ENCODE peak calls at places on chromosomes 12 and 14, in four cellular contexts. One of them, this sample, is unnamed.

GRCh38 chr12:58656254-58657009 is 263.9 kb downstream of the LRIG3 start:
- DNase-seq in lung: no peak
- DNase-seq in GM06990: no peak
- DNase-seq in transverse colon: no peak
- DNase-seq in this sample: no peak

GRCh38 chr12:64656429-64656828 is 46.1 kb downstream of the RASSF3 start:
- DNase-seq in lung: no peak
- DNase-seq in GM06990: no peak
- DNase-seq in transverse colon: no peak
- DNase-seq in this sample: no peak

GRCh38 chr12:5556033-5556614 is 124.2 kb downstream of the NTF3 start:
- DNase-seq in lung: no peak
- DNase-seq in GM06990: no peak
- DNase-seq in transverse colon: no peak
- DNase-seq in this sample: no peak

GRCh38 chr12:50205648-50206047 is 38.5 kb upstream of the CERS5 start:
- DNase-seq in lung: no peak
- DNase-seq in GM06990: no peak
- DNase-seq in transverse colon: no peak
- DNase-seq in this sample: no peak

GRCh38 chr14:74566174-74567125 is 45.6 kb downstream of the LTBP2 start:
- DNase-seq in lung: no peak
- DNase-seq in GM06990: no peak
- DNase-seq in transverse colon: no peak
- DNase-seq in this sample: no peak

GRCh38 chr12:57454566-57455373 is at the start of gene INHBE:
- DNase-seq in lung: no peak
- DNase-seq in GM06990: no peak
- DNase-seq in transverse colon: no peak
- DNase-seq in this sample: no peak

GRCh38 chr14:20143911-20144310 is 5.3 kb downstream of the OR4N5 start:
- DNase-seq in lung: no peak
- DNase-seq in GM06990: no peak
- DNase-seq in transverse colon: no peak
- DNase-seq in this sample: no peak

GRCh38 chr12:52147367-52147972 is 44.3 kb downstream of the KRT80 start:
- DNase-seq in lung: peak
- DNase-seq in GM06990: no peak
- DNase-seq in transverse colon: peak
- DNase-seq in this sample: peak

GRCh38 chr12:119692410-119692809 is 24.5 kb downstream of the PRKAB1 start:
- DNase-seq in lung: no peak
- DNase-seq in GM06990: no peak
- DNase-seq in transverse colon: no peak
- DNase-seq in this sample: no peak

GRCh38 chr12:116159175-116159574 is 118.3 kb downstream of the MED13L start:
- DNase-seq in lung: no peak
- DNase-seq in GM06990: no peak
- DNase-seq in transverse colon: no peak
- DNase-seq in this sample: no peak

GRCh38 chr12:62435337-62436163 is 31.1 kb upstream of the MON2 start:
- DNase-seq in lung: peak
- DNase-seq in GM06990: peak
- DNase-seq in transverse colon: peak
- DNase-seq in this sample: peak

GRCh38 chr12:131863711-131864396 is 30.6 kb upstream of the ULK1 start:
- DNase-seq in lung: no peak
- DNase-seq in GM06990: no peak
- DNase-seq in transverse colon: no peak
- DNase-seq in this sample: no peak

GRCh38 chr12:132138941-132139871 is 4.9 kb downstream of the DDX51 start:
- DNase-seq in lung: no peak
- DNase-seq in GM06990: no peak
- DNase-seq in transverse colon: no peak
- DNase-seq in this sample: peak

GRCh38 chr12:99619389-99620158 is 28.0 kb upstream of the GARIN6 start:
- DNase-seq in lung: no peak
- DNase-seq in GM06990: no peak
- DNase-seq in transverse colon: no peak
- DNase-seq in this sample: no peak

GRCh38 chr12:128661216-128661550 is 162.6 kb downstream of the SLC15A4 start:
- DNase-seq in lung: no peak
- DNase-seq in GM06990: no peak
- DNase-seq in transverse colon: no peak
- DNase-seq in this sample: no peak

GRCh38 chr14:69648480-69649414 is 37.4 kb downstream of the SUSD6 start:
- DNase-seq in lung: no peak
- DNase-seq in GM06990: peak
- DNase-seq in transverse colon: no peak
- DNase-seq in this sample: no peak

GRCh38 chr12:124595444-124595843 is 28.0 kb upstream of the NCOR2 start:
- DNase-seq in lung: no peak
- DNase-seq in GM06990: no peak
- DNase-seq in transverse colon: no peak
- DNase-seq in this sample: no peak
- TF ChIP-seq CTCF in lung: no peak
- TF ChIP-seq CTCF in GM06990: no peak
- TF ChIP-seq CTCF in transverse colon: no peak
- TF ChIP-seq CTCF in this sample: no peak

GRCh38 chr12:55092579-55092978 is 33.6 kb upstream of the OR9K2 start:
- DNase-seq in lung: no peak
- DNase-seq in GM06990: no peak
- DNase-seq in transverse colon: no peak
- DNase-seq in this sample: no peak
- TF ChIP-seq CTCF in lung: no peak
- TF ChIP-seq CTCF in GM06990: no peak
- TF ChIP-seq CTCF in transverse colon: no peak
- TF ChIP-seq CTCF in this sample: peak

DNA sequence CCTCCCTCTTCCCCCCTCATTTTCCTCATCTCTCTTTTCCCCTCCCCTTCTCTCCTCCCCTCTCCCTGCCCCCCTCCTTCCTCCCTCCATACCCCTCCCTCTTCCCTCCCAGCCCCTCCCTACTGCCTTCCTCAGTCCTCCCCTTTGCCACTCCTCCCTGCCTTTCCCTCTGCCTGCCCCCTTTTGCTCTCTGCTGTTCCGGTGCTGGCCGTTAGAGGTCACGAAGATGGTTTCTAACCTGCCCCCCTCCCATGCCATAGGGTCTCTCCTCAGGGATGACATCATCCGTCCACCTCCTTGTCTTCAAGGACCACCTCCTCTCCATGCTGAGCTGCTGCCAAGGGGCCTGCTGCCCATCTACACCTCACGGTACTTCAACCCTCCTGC is 2.5 kb downstream of the MEG3 start:
- DNase-seq in lung: no peak
- DNase-seq in GM06990: no peak
- DNase-seq in transverse colon: no peak
- DNase-seq in this sample: no peak
- TF ChIP-seq CTCF in lung: no peak
- TF ChIP-seq CTCF in GM06990: no peak
- TF ChIP-seq CTCF in transverse colon: no peak
- TF ChIP-seq CTCF in this sample: no peak

DNA sequence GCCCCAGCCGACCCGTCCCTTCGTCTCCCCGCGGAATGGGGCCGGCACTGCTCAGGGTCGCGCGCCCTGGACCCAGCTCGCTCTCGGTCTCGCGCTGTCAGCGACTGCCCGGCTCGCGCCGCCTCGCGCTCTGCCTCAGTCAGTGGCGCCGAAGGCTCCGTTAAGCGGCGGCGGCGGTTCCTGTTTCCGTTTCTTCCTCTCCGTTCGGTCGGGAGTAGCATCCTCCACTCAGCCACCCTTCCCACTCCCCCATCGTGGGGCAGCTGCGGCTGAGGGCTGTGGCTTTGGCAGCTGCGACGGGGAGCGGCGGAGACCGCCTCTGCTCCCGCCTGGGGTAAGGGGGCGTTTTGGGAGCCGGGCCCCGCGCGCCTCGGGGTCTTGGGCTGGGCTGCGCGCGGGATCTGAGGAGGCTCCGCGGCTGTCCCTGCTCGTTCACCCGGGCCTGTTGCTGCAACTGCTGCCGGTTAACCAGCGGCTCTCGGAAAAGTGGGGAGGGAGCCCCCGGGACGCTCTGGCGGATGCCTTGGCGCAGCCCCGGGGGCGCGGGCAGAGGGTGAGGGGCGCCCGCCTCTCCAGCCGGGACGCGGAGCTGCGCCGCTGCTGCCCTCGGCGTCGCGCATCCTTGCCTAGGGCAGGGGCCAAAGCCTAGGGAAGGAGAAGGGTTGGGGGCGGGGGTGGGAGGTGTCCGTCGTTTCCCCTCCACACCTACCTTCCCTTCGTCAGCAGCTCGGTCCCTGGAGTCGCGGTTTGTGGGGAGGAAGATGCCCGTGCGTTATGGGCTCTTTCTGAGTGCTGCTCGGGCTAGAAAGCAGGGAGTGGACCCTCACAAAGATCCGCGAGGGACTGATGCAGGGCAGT is 580 bp downstream of the FUT8 start:
- DNase-seq in lung: peak
- DNase-seq in GM06990: no peak
- DNase-seq in transverse colon: peak
- DNase-seq in this sample: peak
- TF ChIP-seq CTCF in lung: no peak
- TF ChIP-seq CTCF in GM06990: peak
- TF ChIP-seq CTCF in transverse colon: no peak
- TF ChIP-seq CTCF in this sample: no peak

GRCh38 chr12:32036477-32037263 is 70.0 kb upstream of the BICD1 start:
- DNase-seq in lung: no peak
- DNase-seq in GM06990: no peak
- DNase-seq in transverse colon: no peak
- DNase-seq in this sample: no peak
- TF ChIP-seq CTCF in lung: no peak
- TF ChIP-seq CTCF in GM06990: no peak
- TF ChIP-seq CTCF in transverse colon: no peak
- TF ChIP-seq CTCF in this sample: no peak

DNA sequence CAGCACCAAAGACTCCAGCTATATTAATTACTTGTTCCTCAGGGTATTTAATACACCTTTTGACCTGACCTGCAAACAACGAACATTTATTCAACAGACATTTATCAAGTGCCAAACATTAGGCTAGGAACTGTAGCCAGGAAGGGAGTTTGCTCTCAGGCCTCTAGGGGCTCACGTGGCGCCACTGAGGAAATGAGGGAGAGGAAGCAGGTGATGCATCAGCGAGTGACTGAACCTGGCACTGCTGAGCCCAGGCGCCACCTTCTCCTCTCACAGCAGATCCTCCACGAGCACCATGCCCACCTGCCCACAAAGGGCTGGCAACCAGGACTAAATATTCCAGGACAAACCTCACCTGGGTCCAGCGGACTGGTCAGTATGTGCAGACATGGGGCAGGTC is 50.2 kb downstream of the SETD3 start:
- DNase-seq in lung: no peak
- DNase-seq in GM06990: no peak
- DNase-seq in transverse colon: no peak
- DNase-seq in this sample: no peak
- TF ChIP-seq CTCF in lung: no peak
- TF ChIP-seq CTCF in GM06990: peak
- TF ChIP-seq CTCF in transverse colon: no peak
- TF ChIP-seq CTCF in this sample: no peak

This sample was measured in CD14-positive monocyte.